ENCODE peak calls at places on chromosomes 3 and 15, in eight cellular contexts. T is psoas muscle; J is T-helper 17 cell; R is RPMI7951; O is cardiac septum; H is hypothalamus; E is right atrium auricular region; Q is activated naive CD4-positive, alpha-beta T cell treated with Interleukin-2 at 50 U/mL for 16 hours. V is an unnamed sample.

GRCh38 chr3:23867400-23867799 is 49.4 kb downstream of the NKIRAS1 start:
- DNase-seq in T (no peak), J (no peak), R (no peak), O (no peak), H (no peak), E (no peak), Q (no peak), V (no peak)

GRCh38 chr15:81809543-81809942 is 236.3 kb downstream of the MEX3B start:
- DNase-seq in T (no peak), J (no peak), R (no peak), O (no peak), H (no peak), E (no peak), Q (no peak), V (peak)

GRCh38 chr3:141939759-141940158 is 63.3 kb downstream of the ATP1B3 start:
- DNase-seq in T (no peak), J (no peak), R (no peak), O (peak), H (no peak), E (no peak), Q (no peak), V (no peak)

GRCh38 chr3:187725653-187726370 is 19.5 kb downstream of the BCL6 start:
- DNase-seq in T (no peak), J (no peak), R (no peak), O (no peak), H (no peak), E (no peak), Q (no peak), V (no peak)

GRCh38 chr3:183539821-183540220 is 15.7 kb downstream of the KLHL6 start:
- DNase-seq in T (no peak), J (no peak), R (no peak), O (no peak), H (no peak), E (no peak), Q (no peak), V (no peak)

GRCh38 chr3:12638105-12638504 is 25.8 kb downstream of the RAF1 start:
- DNase-seq in T (no peak), J (no peak), R (peak), O (no peak), H (no peak), E (no peak), Q (no peak), V (peak)

GRCh38 chr3:48240000-48240710 is 749 bp upstream of the ZNF589 start:
- DNase-seq in T (no peak), J (no peak), R (no peak), O (no peak), H (no peak), E (no peak), Q (no peak), V (no peak)

GRCh38 chr3:69451594-69451993 is 65.7 kb upstream of the FRMD4B start:
- DNase-seq in T (no peak), J (no peak), R (no peak), O (no peak), H (no peak), E (no peak), Q (no peak), V (no peak)

GRCh38 chr3:190326930-190327329 is 4.7 kb upstream of the CLDN1 start:
- DNase-seq in T (no peak), J (no peak), R (no peak), O (no peak), H (no peak), E (no peak), Q (no peak), V (no peak)